ENCODE peak calls at places on chromosomes 7 and 10, in nine cellular contexts. E is NCI-H69; P is iPS-NIHi11; W is stimulated activated CD8-positive, alpha-beta memory T cell treated with anti-CD3 and anti-CD28 coated beads, Interleukin-2, amount 100 ng/mL, for 1 hour; L is T-cell; M is amniotic stem cell; Z is cerebellum; I is ELF-1; T is pancreas. B is an unnamed sample.

GRCh38 chr7:55474944-55475911 is 97.1 kb downstream of the VOPP1 start:
- DNase-seq in W (no peak), P (no peak), M (no peak), E (no peak), T (no peak), Z (no peak), L (no peak), I (no peak), B (no peak)

GRCh38 chr7:143929224-143929920 is 5.7 kb upstream of the OR2F2 start:
- DNase-seq in M (no peak), W (no peak), L (no peak), E (no peak), Z (no peak), P (no peak), I (no peak), T (no peak), B (no peak)

GRCh38 chr10:73439605-73440298 is 6.4 kb upstream of the MSS51 start:
- DNase-seq in Z (no peak), I (no peak), E (peak), T (no peak), P (no peak), L (no peak), M (peak), W (no peak), B (no peak)

GRCh38 chr10:52706347-52707070 is 66.1 kb downstream of the MBL2 start:
- DNase-seq in L (no peak), I (no peak), T (no peak), E (peak), M (no peak), Z (no peak), W (no peak), P (no peak), B (no peak)

GRCh38 chr7:68246189-68246633 is 1249.6 kb downstream of the TYW1 start:
- DNase-seq in L (no peak), M (no peak), P (peak), W (no peak), I (peak), T (no peak), E (peak), Z (no peak), B (no peak)

GRCh38 chr10:24383681-24384106 is 174.8 kb downstream of the KIAA1217 start:
- DNase-seq in P (peak), I (peak), W (no peak), T (peak), E (peak), M (peak), Z (peak), L (no peak), B (peak)

GRCh38 chr10:48608279-48608681 is 3.4 kb upstream of the ARHGAP22 start:
- DNase-seq in P (peak), I (peak), M (no peak), E (peak), T (peak), W (no peak), L (no peak), Z (peak), B (no peak)

GRCh38 chr10:44883581-44884331 is 27.4 kb upstream of the TMEM72 start:
- DNase-seq in M (no peak), W (no peak), T (no peak), L (no peak), E (no peak), Z (no peak), P (no peak), I (no peak), B (no peak)

GRCh38 chr10:117534321-117535044 is 8.1 kb upstream of the EMX2 start:
- DNase-seq in L (no peak), M (no peak), Z (no peak), P (no peak), I (peak), T (no peak), W (no peak), E (peak), B (no peak)

GRCh38 chr7:144397086-144397485 is 6.4 kb downstream of the NOBOX start:
- DNase-seq in M (no peak), Z (no peak), P (no peak), T (no peak), I (no peak), E (no peak), W (no peak), L (no peak), B (no peak)

GRCh38 chr7:22350466-22351328 is 6.3 kb downstream of the RAPGEF5 start:
- DNase-seq in T (no peak), E (peak), W (no peak), Z (no peak), M (no peak), L (no peak), I (no peak), P (no peak), B (no peak)

GRCh38 chr10:51960494-51960895 is 261.1 kb upstream of the CSTF2T start:
- DNase-seq in M (peak), Z (peak), P (peak), W (no peak), T (no peak), E (peak), I (no peak), L (no peak), B (no peak)

GRCh38 chr10:28878236-28878970 is 201.1 kb downstream of the BAMBI start:
- DNase-seq in E (no peak), Z (no peak), M (no peak), P (no peak), L (no peak), W (no peak), T (peak), I (peak), B (no peak)

GRCh38 chr7:69002416-69002815 is 595.9 kb upstream of the AUTS2 start:
- DNase-seq in W (no peak), I (no peak), T (no peak), L (no peak), Z (no peak), E (no peak), P (no peak), M (peak), B (no peak)

B was measured in gastrocnemius medialis.